ENCODE peak calls at places on chromosomes 13 and 19, in seven cellular contexts. U is breast epithelium, X is HCT116, R is K562, N is H1, J is GM23338, F is GM12892. C is an unnamed sample.

GRCh38 chr13:45249662-45250061 is 48.8 kb upstream of the KCTD4 start:
- DNase-seq in U (no peak), X (no peak), R (no peak), N (no peak), J (no peak), F (no peak), C (no peak)

GRCh38 chr13:111474136-111475002 is 153.9 kb downstream of the TEX29 start:
- DNase-seq in U (no peak), X (peak), R (peak), N (peak), J (peak), F (no peak), C (no peak)

GRCh38 chr19:33389574-33390119 is 16.1 kb downstream of the CEBPG start:
- DNase-seq in U (peak), X (no peak), R (no peak), N (no peak), J (no peak), F (peak), C (no peak)

GRCh38 chr19:41638624-41639023 is 11.8 kb upstream of the CEACAM4 start:
- DNase-seq in U (no peak), X (no peak), R (no peak), N (no peak), J (no peak), F (no peak), C (peak)

GRCh38 chr19:30323904-30324303 is 48.3 kb upstream of the ZNF536 start:
- DNase-seq in U (no peak), X (no peak), R (no peak), N (no peak), J (no peak), F (no peak), C (no peak)

GRCh38 chr19:55082023-55082851 is 6.6 kb downstream of the EPS8L1 start:
- DNase-seq in U (no peak), X (no peak), R (peak), N (no peak), J (peak), F (no peak), C (no peak)

GRCh38 chr13:27472941-27473340 is 22.6 kb upstream of the MTIF3 start:
- DNase-seq in U (no peak), X (no peak), R (no peak), N (no peak), J (no peak), F (no peak), C (no peak)

GRCh38 chr13:98216135-98216565 is 39.1 kb upstream of the RNF113B start:
- DNase-seq in U (no peak), X (peak), R (no peak), N (no peak), J (no peak), F (no peak), C (no peak)

GRCh38 chr19:34350161-34350561 is 14.8 kb upstream of the GPI start:
- DNase-seq in U (no peak), X (no peak), R (no peak), N (no peak), J (no peak), F (no peak), C (no peak)

GRCh38 chr13:43054803-43055802 is 31.7 kb downstream of the DNAJC15 start:
- DNase-seq in U (no peak), X (no peak), R (peak), N (no peak), J (peak), F (no peak), C (no peak)

GRCh38 chr13:109795021-109795420 is 8.6 kb upstream of the IRS2 start:
- DNase-seq in U (no peak), X (no peak), R (no peak), N (no peak), J (no peak), F (no peak), C (no peak)

GRCh38 chr19:51366999-51367564 is 894 bp upstream of the ETFB start:
- DNase-seq in U (no peak), X (no peak), R (no peak), N (no peak), J (no peak), F (no peak), C (no peak)

GRCh38 chr19:41606215-41606837 is 20.5 kb downstream of the CEACAM4 start:
- DNase-seq in U (no peak), X (no peak), R (no peak), N (no peak), J (no peak), F (no peak), C (no peak)

GRCh38 chr13:50080158-50080855 is 65.1 kb downstream of the KCNRG start:
- DNase-seq in U (no peak), X (no peak), R (peak), N (no peak), J (peak), F (no peak), C (peak)

GRCh38 chr13:48975926-48976676 is 389 bp downstream of the FNDC3A start:
- DNase-seq in U (peak), X (peak), R (peak), N (no peak), J (peak), F (peak), C (peak)
- TF ChIP-seq POLR2AphosphoS5 in U (peak), X (peak), R (peak), N (peak), J (peak), F (peak), C (peak)

GRCh38 chr19:38263696-38264485 is 482 bp upstream of the SPINT2 start:
- DNase-seq in U (no peak), X (peak), R (no peak), N (peak), J (peak), F (peak), C (peak)
- TF ChIP-seq POLR2AphosphoS5 in U (no peak), X (no peak), R (no peak), N (no peak), J (no peak), F (no peak), C (no peak)

DNA sequence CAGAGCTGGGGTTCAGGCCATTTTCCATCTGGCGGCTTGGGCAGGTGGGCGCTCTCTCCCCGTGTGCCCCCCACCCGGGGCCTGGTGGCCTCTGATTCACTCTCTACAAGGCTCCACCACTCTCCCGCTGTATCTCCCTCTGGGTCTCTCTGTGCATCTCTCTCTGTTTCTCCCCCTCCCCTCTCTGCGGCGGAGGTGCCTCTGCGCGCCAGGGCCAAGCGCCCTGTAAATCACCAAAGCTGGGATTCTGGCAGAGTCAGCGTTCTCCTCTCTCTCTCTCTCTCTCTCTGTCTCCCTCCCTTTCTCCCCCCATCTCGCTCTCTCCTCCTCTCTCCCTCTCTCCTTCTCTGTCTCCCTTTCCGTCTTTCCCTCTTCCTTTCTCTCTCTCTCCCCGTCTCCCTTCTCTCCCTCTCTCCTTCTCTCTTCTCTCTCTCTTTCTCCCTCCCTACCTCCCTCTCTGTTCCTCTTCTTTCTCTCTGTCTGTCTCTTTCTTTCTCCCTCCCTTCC is 3.9 kb downstream of the NFIC start:
- DNase-seq in U (no peak), X (no peak), R (no peak), N (no peak), J (peak), F (no peak), C (no peak)
- TF ChIP-seq POLR2AphosphoS5 in U (no peak), X (no peak), R (no peak), N (no peak), J (no peak), F (no peak), C (no peak)

DNA sequence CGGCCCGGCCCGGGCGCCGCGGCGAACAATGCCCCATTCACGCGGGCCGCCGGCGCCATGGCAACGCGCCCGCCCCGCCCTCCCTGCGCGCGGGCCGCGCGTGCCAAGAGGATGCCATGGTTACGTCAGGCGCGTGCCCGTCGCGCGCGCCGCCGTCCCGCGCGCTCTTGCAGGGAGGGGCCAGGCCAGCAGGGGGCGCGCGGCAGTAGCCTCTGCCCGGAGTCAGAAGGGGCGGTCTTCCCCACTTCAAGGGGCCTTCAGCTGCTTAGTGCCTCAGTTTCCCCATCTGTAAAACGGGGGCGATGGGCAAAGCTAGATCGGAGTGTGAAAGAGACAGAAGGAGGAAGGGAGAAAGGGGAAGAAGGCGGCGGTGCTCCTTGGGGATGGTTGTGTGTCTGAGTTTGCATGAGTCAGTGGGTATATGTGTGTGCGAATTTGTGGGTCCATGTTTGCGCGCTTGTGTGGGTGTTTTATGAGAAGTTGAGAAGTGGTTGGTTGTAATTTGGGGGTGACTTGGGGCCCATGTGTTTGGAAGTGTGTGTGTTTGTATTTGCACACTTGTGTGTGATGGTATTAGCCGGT is 11.6 kb upstream of the NFIX start:
- DNase-seq in U (peak), X (peak), R (peak), N (no peak), J (peak), F (peak), C (no peak)
- TF ChIP-seq POLR2AphosphoS5 in U (peak), X (no peak), R (no peak), N (no peak), J (no peak), F (no peak), C (no peak)

DNA sequence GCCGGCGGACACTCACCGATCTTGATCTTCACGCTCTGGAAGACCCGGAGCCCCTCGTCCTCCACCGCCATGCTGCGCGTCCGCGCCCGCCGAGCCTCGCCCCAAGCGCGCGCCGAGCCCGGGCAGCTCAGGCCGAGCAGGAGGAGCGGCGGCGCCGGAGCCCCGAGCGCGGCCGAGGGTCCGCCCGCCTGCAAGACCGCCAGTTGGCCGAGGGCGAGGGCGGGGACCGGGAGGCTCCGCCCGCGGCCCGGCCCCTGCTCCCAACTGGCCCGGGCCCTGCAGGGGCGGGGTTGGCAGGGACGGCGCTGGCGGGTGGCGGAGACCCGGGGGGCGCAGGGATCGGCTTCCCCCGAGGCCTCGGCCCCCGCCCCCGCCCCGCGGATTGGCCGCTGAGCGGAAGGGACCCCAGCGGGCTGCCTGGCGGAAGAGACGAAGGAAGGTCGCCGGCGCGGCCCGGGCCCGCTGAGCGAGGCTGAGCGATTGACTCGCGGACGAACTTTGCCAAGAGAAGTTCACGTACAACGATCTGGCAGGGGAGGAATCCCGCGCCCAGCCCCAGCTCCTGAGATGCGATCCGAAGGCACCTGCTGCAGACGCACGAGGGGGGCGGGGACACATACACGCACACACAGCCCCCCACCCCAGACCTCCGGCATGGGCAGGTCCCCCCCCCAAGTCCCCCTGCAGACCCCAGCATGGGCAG is at the start of gene RASA3:
- DNase-seq in U (no peak), X (peak), R (peak), N (peak), J (peak), F (peak), C (no peak)
- TF ChIP-seq POLR2AphosphoS5 in U (no peak), X (peak), R (peak), N (no peak), J (peak), F (no peak), C (peak)

GRCh38 chr13:85700909-85701308 is 98.3 kb downstream of the SLITRK6 start:
- DNase-seq in U (no peak), X (no peak), R (no peak), N (no peak), J (no peak), F (no peak), C (no peak)

GRCh38 chr13:85693889-85694511 is 105.2 kb downstream of the SLITRK6 start:
- DNase-seq in U (no peak), X (no peak), R (no peak), N (no peak), J (peak), F (no peak), C (peak)

DNA sequence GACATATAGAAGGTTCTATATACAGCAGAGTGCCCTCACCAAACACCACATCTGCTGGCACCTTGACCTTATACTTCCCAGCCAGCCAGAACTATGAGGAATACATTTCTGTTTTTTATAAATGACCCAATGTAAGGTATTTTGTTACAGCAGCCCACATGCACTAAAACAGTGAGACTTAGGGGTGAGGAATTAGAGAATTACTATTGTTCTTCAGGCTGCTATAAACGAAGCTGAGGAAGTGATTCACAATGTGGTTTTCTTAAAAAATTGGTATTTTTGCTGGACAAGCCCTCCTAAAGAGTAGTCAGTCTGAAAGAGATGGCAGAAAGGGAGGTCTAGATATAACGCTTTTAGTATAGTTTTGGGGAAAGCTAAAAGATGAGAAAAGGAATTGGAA is 101.0 kb downstream of the SLITRK6 start:
- DNase-seq in U (no peak), X (no peak), R (no peak), N (no peak), J (no peak), F (no peak), C (no peak)
- TF ChIP-seq POLR2AphosphoS5 in U (no peak), X (no peak), R (no peak), N (no peak), J (no peak), F (no peak), C (no peak)

GRCh38 chr13:30126903-30127428 is 180.4 kb downstream of the KATNAL1 start:
- DNase-seq in U (no peak), X (no peak), R (no peak), N (no peak), J (no peak), F (no peak), C (no peak)

GRCh38 chr13:30123575-30123974 is 183.8 kb downstream of the KATNAL1 start:
- DNase-seq in U (no peak), X (no peak), R (no peak), N (no peak), J (no peak), F (no peak), C (no peak)

GRCh38 chr13:30124131-30124768 is 183.1 kb downstream of the KATNAL1 start:
- DNase-seq in U (no peak), X (no peak), R (no peak), N (no peak), J (no peak), F (no peak), C (no peak)

GRCh38 chr13:30128095-30128494 is 179.3 kb downstream of the KATNAL1 start:
- DNase-seq in U (no peak), X (no peak), R (no peak), N (no peak), J (no peak), F (no peak), C (no peak)

DNA sequence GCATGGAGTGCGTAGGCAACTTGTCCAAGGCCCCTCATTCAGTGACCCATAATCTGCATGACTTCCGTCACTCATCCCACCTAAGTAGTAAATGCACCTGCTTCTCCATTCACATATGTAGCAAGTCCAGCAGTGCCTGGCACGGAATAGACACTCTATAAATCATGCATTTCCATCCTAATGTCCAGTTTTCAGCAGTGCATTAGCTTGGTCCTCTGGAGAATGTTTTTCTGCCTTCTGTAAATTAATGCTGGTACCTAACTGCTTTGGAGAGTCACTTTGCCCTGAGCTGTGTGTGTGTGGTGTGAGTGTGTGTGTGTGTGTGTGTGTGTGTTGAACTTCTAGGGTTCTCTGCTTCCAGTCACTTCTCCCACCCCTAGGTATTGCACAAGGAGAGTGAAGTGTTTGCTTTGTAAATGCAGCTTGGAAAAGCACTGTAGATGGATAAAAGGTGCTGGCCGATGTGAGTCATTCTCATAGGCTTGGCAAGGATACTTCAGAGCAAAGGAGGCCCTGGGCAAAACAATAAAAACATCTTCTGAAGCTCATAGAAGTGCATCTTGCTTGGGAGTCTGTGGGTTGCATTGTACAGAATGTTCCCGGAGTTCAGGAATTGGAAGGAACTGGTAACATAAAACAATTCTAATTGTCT is 181.8 kb downstream of the KATNAL1 start:
- DNase-seq in U (no peak), X (no peak), R (no peak), N (no peak), J (no peak), F (no peak), C (no peak)
- TF ChIP-seq POLR2AphosphoS5 in U (peak), X (no peak), R (no peak), N (no peak), J (no peak), F (no peak), C (no peak)

GRCh38 chr19:1167687-1168561 is 6.1 kb downstream of the SBNO2 start:
- DNase-seq in U (no peak), X (no peak), R (no peak), N (no peak), J (no peak), F (no peak), C (no peak)

GRCh38 chr19:1170938-1171754 is 2.9 kb downstream of the SBNO2 start:
- DNase-seq in U (no peak), X (no peak), R (no peak), N (no peak), J (no peak), F (no peak), C (no peak)

GRCh38 chr19:1169921-1170885 is 3.9 kb downstream of the SBNO2 start:
- DNase-seq in U (no peak), X (no peak), R (peak), N (no peak), J (no peak), F (no peak), C (no peak)

GRCh38 chr19:1168562-1168873 is 5.5 kb downstream of the SBNO2 start:
- DNase-seq in U (no peak), X (no peak), R (no peak), N (no peak), J (no peak), F (no peak), C (no peak)

DNA sequence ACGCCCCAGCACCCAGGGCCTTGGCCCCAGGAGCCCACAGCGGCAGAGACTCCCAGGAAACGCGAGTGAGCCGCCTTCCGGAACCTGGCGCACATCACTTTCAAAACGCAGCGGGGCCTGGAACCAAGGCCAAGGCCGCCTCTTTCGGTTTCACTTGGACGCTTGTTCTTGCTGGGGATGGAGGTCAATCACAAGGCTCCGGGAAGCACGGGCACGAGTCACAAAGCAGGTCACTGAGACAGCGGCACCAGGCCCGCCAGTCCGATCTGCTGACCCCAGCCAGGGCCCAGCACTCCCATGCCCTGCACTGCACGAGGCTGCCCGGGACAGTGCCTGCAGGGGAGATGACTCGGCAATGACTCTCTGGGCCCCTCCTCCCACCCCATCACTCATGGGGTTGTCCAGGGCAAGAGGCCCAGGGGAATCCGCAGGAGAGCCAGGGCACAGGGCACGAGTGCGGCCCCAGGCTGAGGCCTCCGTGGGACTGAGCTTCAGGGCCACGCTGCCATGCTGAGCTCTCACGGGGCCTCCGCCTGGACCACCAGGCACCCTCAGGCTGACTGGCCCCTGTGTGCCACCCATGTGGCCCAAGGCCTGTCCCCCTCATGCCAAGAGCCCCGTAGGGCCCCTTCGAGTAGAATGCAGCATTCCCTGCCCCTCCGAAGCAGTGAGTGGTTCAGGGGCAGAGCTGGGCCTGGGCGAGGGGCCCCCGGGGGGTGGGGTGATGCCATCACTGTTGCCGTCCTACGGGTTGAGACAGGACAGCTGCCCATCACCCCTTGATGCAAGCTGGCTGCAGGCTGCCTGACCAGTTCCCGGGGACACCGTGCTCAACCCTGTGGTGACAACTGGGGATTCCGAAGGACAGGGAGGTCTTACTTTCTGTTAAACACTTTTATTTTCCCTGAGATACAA is 4.9 kb downstream of the SBNO2 start:
- DNase-seq in U (no peak), X (no peak), R (no peak), N (no peak), J (no peak), F (no peak), C (no peak)
- TF ChIP-seq POLR2AphosphoS5 in U (no peak), X (no peak), R (no peak), N (no peak), J (no peak), F (no peak), C (no peak)